ENCODE peak calls at places on chromosomes 7 and 10, in ten cellular contexts. One of them, this sample, is unnamed.

GRCh38 chr10:103197177-103197576 is 4.1 kb upstream of the NT5C2 start:
- DNase-seq in stimulated activated CD8-positive, alpha-beta memory T cell treated with anti-CD3 and anti-CD28 coated beads, Interleukin-4, amount 100 ng/mL, for 1 hour: no peak
- DNase-seq in MCF 10A: peak
- DNase-seq in CD4-positive, alpha-beta T cell: no peak
- DNase-seq in NCI-H774: no peak
- DNase-seq in thoracic aorta: peak
- DNase-seq in GM23248: peak
- DNase-seq in KBM-7: peak
- DNase-seq in SJSA1: peak
- DNase-seq in T-helper 17 cell: no peak
- DNase-seq in this sample: no peak

GRCh38 chr7:83015921-83016320 is 146.8 kb downstream of the PCLO start:
- DNase-seq in stimulated activated CD8-positive, alpha-beta memory T cell treated with anti-CD3 and anti-CD28 coated beads, Interleukin-4, amount 100 ng/mL, for 1 hour: no peak
- DNase-seq in MCF 10A: no peak
- DNase-seq in CD4-positive, alpha-beta T cell: no peak
- DNase-seq in NCI-H774: no peak
- DNase-seq in thoracic aorta: no peak
- DNase-seq in GM23248: no peak
- DNase-seq in KBM-7: no peak
- DNase-seq in SJSA1: no peak
- DNase-seq in T-helper 17 cell: no peak
- DNase-seq in this sample: no peak

GRCh38 chr7:155420116-155420515 is 37.8 kb upstream of the EN2 start:
- DNase-seq in stimulated activated CD8-positive, alpha-beta memory T cell treated with anti-CD3 and anti-CD28 coated beads, Interleukin-4, amount 100 ng/mL, for 1 hour: no peak
- DNase-seq in MCF 10A: no peak
- DNase-seq in CD4-positive, alpha-beta T cell: no peak
- DNase-seq in NCI-H774: no peak
- DNase-seq in thoracic aorta: no peak
- DNase-seq in GM23248: no peak
- DNase-seq in KBM-7: no peak
- DNase-seq in SJSA1: no peak
- DNase-seq in T-helper 17 cell: no peak
- DNase-seq in this sample: no peak

GRCh38 chr7:155071121-155071651 is 1.1 kb downstream of the HTR5A start:
- DNase-seq in stimulated activated CD8-positive, alpha-beta memory T cell treated with anti-CD3 and anti-CD28 coated beads, Interleukin-4, amount 100 ng/mL, for 1 hour: no peak
- DNase-seq in MCF 10A: no peak
- DNase-seq in CD4-positive, alpha-beta T cell: no peak
- DNase-seq in NCI-H774: no peak
- DNase-seq in thoracic aorta: no peak
- DNase-seq in GM23248: no peak
- DNase-seq in KBM-7: no peak
- DNase-seq in SJSA1: no peak
- DNase-seq in T-helper 17 cell: no peak
- DNase-seq in this sample: no peak

GRCh38 chr7:7256731-7257274 is 74.5 kb downstream of the C1GALT1 start:
- DNase-seq in stimulated activated CD8-positive, alpha-beta memory T cell treated with anti-CD3 and anti-CD28 coated beads, Interleukin-4, amount 100 ng/mL, for 1 hour: no peak
- DNase-seq in MCF 10A: no peak
- DNase-seq in CD4-positive, alpha-beta T cell: no peak
- DNase-seq in NCI-H774: no peak
- DNase-seq in thoracic aorta: no peak
- DNase-seq in GM23248: no peak
- DNase-seq in KBM-7: no peak
- DNase-seq in SJSA1: no peak
- DNase-seq in T-helper 17 cell: no peak
- DNase-seq in this sample: no peak

GRCh38 chr10:80856186-80856585 is 318.5 kb downstream of the SH2D4B start:
- DNase-seq in stimulated activated CD8-positive, alpha-beta memory T cell treated with anti-CD3 and anti-CD28 coated beads, Interleukin-4, amount 100 ng/mL, for 1 hour: no peak
- DNase-seq in MCF 10A: no peak
- DNase-seq in CD4-positive, alpha-beta T cell: no peak
- DNase-seq in NCI-H774: no peak
- DNase-seq in thoracic aorta: no peak
- DNase-seq in GM23248: no peak
- DNase-seq in KBM-7: no peak
- DNase-seq in SJSA1: no peak
- DNase-seq in T-helper 17 cell: no peak
- DNase-seq in this sample: no peak

GRCh38 chr10:92181575-92181974 is 109.3 kb downstream of the CPEB3 start:
- DNase-seq in stimulated activated CD8-positive, alpha-beta memory T cell treated with anti-CD3 and anti-CD28 coated beads, Interleukin-4, amount 100 ng/mL, for 1 hour: no peak
- DNase-seq in MCF 10A: peak
- DNase-seq in CD4-positive, alpha-beta T cell: no peak
- DNase-seq in NCI-H774: no peak
- DNase-seq in thoracic aorta: no peak
- DNase-seq in GM23248: peak
- DNase-seq in KBM-7: peak
- DNase-seq in SJSA1: peak
- DNase-seq in T-helper 17 cell: no peak
- DNase-seq in this sample: no peak

GRCh38 chr10:12177642-12178041 is 18.0 kb downstream of the NUDT5 start:
- DNase-seq in stimulated activated CD8-positive, alpha-beta memory T cell treated with anti-CD3 and anti-CD28 coated beads, Interleukin-4, amount 100 ng/mL, for 1 hour: no peak
- DNase-seq in MCF 10A: no peak
- DNase-seq in CD4-positive, alpha-beta T cell: no peak
- DNase-seq in NCI-H774: no peak
- DNase-seq in thoracic aorta: no peak
- DNase-seq in GM23248: peak
- DNase-seq in KBM-7: no peak
- DNase-seq in SJSA1: no peak
- DNase-seq in T-helper 17 cell: no peak
- DNase-seq in this sample: no peak

GRCh38 chr10:48895198-48895720 is 44.4 kb downstream of the LRRC18 start:
- DNase-seq in stimulated activated CD8-positive, alpha-beta memory T cell treated with anti-CD3 and anti-CD28 coated beads, Interleukin-4, amount 100 ng/mL, for 1 hour: no peak
- DNase-seq in MCF 10A: no peak
- DNase-seq in CD4-positive, alpha-beta T cell: no peak
- DNase-seq in NCI-H774: no peak
- DNase-seq in thoracic aorta: no peak
- DNase-seq in GM23248: peak
- DNase-seq in KBM-7: no peak
- DNase-seq in SJSA1: peak
- DNase-seq in T-helper 17 cell: no peak
- DNase-seq in this sample: no peak